ENCODE peak calls at places on chromosomes 12 and 14, in eight cellular contexts. One of them, this sample, is unnamed.

GRCh38 chr12:27996761-27997160 is 24.2 kb upstream of the PTHLH start:
- DNase-seq in foreskin fibroblast: no peak
- DNase-seq in HCT116: no peak
- DNase-seq in right lobe of liver: no peak
- DNase-seq in H1: no peak
- DNase-seq in lower lobe of right lung: no peak
- DNase-seq in PC-3: no peak
- DNase-seq in choroid plexus epithelial cell: no peak
- DNase-seq in this sample: no peak

GRCh38 chr14:89428556-89429196 is 11.6 kb upstream of the FOXN3 start:
- DNase-seq in foreskin fibroblast: peak
- DNase-seq in HCT116: no peak
- DNase-seq in right lobe of liver: no peak
- DNase-seq in H1: no peak
- DNase-seq in lower lobe of right lung: no peak
- DNase-seq in PC-3: no peak
- DNase-seq in choroid plexus epithelial cell: no peak
- DNase-seq in this sample: no peak

GRCh38 chr12:30754383-30754749 is 385 bp downstream of the CAPRIN2 start:
- DNase-seq in foreskin fibroblast: no peak
- DNase-seq in HCT116: no peak
- DNase-seq in right lobe of liver: no peak
- DNase-seq in H1: no peak
- DNase-seq in lower lobe of right lung: no peak
- DNase-seq in PC-3: no peak
- DNase-seq in choroid plexus epithelial cell: no peak
- DNase-seq in this sample: no peak

GRCh38 chr14:34362625-34363251 is 99.3 kb downstream of the SPTSSA start:
- DNase-seq in foreskin fibroblast: no peak
- DNase-seq in HCT116: no peak
- DNase-seq in right lobe of liver: no peak
- DNase-seq in H1: no peak
- DNase-seq in lower lobe of right lung: no peak
- DNase-seq in PC-3: no peak
- DNase-seq in choroid plexus epithelial cell: no peak
- DNase-seq in this sample: no peak

GRCh38 chr12:87413784-87414183 is 615.4 kb downstream of the C12orf50 start:
- DNase-seq in foreskin fibroblast: no peak
- DNase-seq in HCT116: no peak
- DNase-seq in right lobe of liver: no peak
- DNase-seq in H1: no peak
- DNase-seq in lower lobe of right lung: no peak
- DNase-seq in PC-3: no peak
- DNase-seq in choroid plexus epithelial cell: peak
- DNase-seq in this sample: no peak

GRCh38 chr14:67881225-67881624 is 61.6 kb downstream of the RAD51B start:
- DNase-seq in foreskin fibroblast: no peak
- DNase-seq in HCT116: no peak
- DNase-seq in right lobe of liver: no peak
- DNase-seq in H1: no peak
- DNase-seq in lower lobe of right lung: no peak
- DNase-seq in PC-3: no peak
- DNase-seq in choroid plexus epithelial cell: no peak
- DNase-seq in this sample: no peak

GRCh38 chr12:79186506-79186905 is 321.9 kb downstream of the SYT1 start:
- DNase-seq in foreskin fibroblast: no peak
- DNase-seq in HCT116: no peak
- DNase-seq in right lobe of liver: no peak
- DNase-seq in H1: no peak
- DNase-seq in lower lobe of right lung: no peak
- DNase-seq in PC-3: no peak
- DNase-seq in choroid plexus epithelial cell: no peak
- DNase-seq in this sample: no peak

GRCh38 chr14:35351497-35351896 is 53.1 kb downstream of the NFKBIA start:
- DNase-seq in foreskin fibroblast: no peak
- DNase-seq in HCT116: no peak
- DNase-seq in right lobe of liver: peak
- DNase-seq in H1: no peak
- DNase-seq in lower lobe of right lung: no peak
- DNase-seq in PC-3: no peak
- DNase-seq in choroid plexus epithelial cell: no peak
- DNase-seq in this sample: no peak

GRCh38 chr12:121632069-121632970 is 6.0 kb downstream of the ORAI1 start:
- DNase-seq in foreskin fibroblast: peak
- DNase-seq in HCT116: no peak
- DNase-seq in right lobe of liver: no peak
- DNase-seq in H1: no peak
- DNase-seq in lower lobe of right lung: no peak
- DNase-seq in PC-3: no peak
- DNase-seq in choroid plexus epithelial cell: peak
- DNase-seq in this sample: no peak

GRCh38 chr14:101464984-101465794 is 96.1 kb upstream of the DIO3 start:
- DNase-seq in foreskin fibroblast: no peak
- DNase-seq in HCT116: no peak
- DNase-seq in right lobe of liver: no peak
- DNase-seq in H1: peak
- DNase-seq in lower lobe of right lung: no peak
- DNase-seq in PC-3: no peak
- DNase-seq in choroid plexus epithelial cell: no peak
- DNase-seq in this sample: no peak

GRCh38 chr12:57456737-57457490 is 1.8 kb downstream of the INHBE start:
- DNase-seq in foreskin fibroblast: peak
- DNase-seq in HCT116: no peak
- DNase-seq in right lobe of liver: no peak
- DNase-seq in H1: no peak
- DNase-seq in lower lobe of right lung: no peak
- DNase-seq in PC-3: no peak
- DNase-seq in choroid plexus epithelial cell: no peak
- DNase-seq in this sample: no peak

GRCh38 chr12:57454213-57454565 is 918 bp upstream of the INHBE start:
- DNase-seq in foreskin fibroblast: no peak
- DNase-seq in HCT116: no peak
- DNase-seq in right lobe of liver: no peak
- DNase-seq in H1: no peak
- DNase-seq in lower lobe of right lung: no peak
- DNase-seq in PC-3: no peak
- DNase-seq in choroid plexus epithelial cell: no peak
- DNase-seq in this sample: no peak

GRCh38 chr12:57456145-57456700 is 1.1 kb downstream of the INHBE start:
- DNase-seq in foreskin fibroblast: peak
- DNase-seq in HCT116: no peak
- DNase-seq in right lobe of liver: no peak
- DNase-seq in H1: peak
- DNase-seq in lower lobe of right lung: no peak
- DNase-seq in PC-3: peak
- DNase-seq in choroid plexus epithelial cell: peak
- DNase-seq in this sample: no peak

GRCh38 chr12:57454566-57455373 is at the start of gene INHBE:
- DNase-seq in foreskin fibroblast: peak
- DNase-seq in HCT116: no peak
- DNase-seq in right lobe of liver: peak
- DNase-seq in H1: peak
- DNase-seq in lower lobe of right lung: no peak
- DNase-seq in PC-3: no peak
- DNase-seq in choroid plexus epithelial cell: peak
- DNase-seq in this sample: no peak

DNA sequence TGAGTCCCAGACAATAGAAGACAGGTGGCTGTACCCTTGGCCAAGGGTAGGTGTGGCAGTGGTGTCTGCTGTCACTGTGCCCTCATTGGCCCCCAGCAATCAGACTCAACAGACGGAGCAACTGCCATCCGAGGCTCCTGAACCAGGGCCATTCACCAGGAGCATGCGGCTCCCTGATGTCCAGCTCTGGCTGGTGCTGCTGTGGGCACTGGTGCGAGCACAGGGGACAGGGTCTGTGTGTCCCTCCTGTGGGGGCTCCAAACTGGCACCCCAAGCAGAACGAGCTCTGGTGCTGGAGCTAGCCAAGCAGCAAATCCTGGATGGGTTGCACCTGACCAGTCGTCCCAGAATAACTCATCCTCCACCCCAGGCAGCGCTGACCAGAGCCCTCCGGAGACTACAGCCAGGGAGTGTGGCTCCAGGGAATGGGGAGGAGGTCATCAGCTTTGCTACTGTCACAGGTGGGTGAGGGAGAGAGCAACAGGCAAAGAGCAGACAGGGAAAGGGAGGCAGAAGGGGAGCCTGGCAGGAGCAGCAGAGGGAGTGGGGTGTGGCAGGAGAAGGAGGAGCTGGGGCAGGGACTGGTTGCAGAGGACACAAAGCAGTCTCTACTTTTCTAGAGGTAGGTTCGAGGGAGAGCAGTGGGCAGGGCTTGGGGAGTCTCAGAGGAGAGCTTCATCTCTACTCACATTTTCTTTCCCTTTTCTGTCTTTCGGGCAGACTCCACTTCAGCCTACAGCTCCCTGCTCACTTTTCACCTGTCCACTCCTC is 452 bp downstream of the INHBE start:
- DNase-seq in foreskin fibroblast: no peak
- DNase-seq in HCT116: no peak
- DNase-seq in right lobe of liver: no peak
- DNase-seq in H1: no peak
- DNase-seq in lower lobe of right lung: no peak
- DNase-seq in PC-3: no peak
- DNase-seq in choroid plexus epithelial cell: no peak
- DNase-seq in this sample: no peak
- H3K4me3 ChIP-seq in foreskin fibroblast: peak
- H3K4me3 ChIP-seq in HCT116: peak
- H3K4me3 ChIP-seq in right lobe of liver: peak
- H3K4me3 ChIP-seq in H1: peak
- H3K4me3 ChIP-seq in lower lobe of right lung: no peak
- H3K4me3 ChIP-seq in PC-3: no peak
- H3K4me3 ChIP-seq in choroid plexus epithelial cell: peak
- H3K4me3 ChIP-seq in this sample: peak

GRCh38 chr14:24232121-24232644 is at the start of gene NEDD8:
- DNase-seq in foreskin fibroblast: peak
- DNase-seq in HCT116: peak
- DNase-seq in right lobe of liver: peak
- DNase-seq in H1: peak
- DNase-seq in lower lobe of right lung: peak
- DNase-seq in PC-3: peak
- DNase-seq in choroid plexus epithelial cell: peak
- DNase-seq in this sample: peak
- TF ChIP-seq CTCF in foreskin fibroblast: no peak
- TF ChIP-seq CTCF in HCT116: no peak
- TF ChIP-seq CTCF in right lobe of liver: no peak
- TF ChIP-seq CTCF in H1: no peak
- TF ChIP-seq CTCF in lower lobe of right lung: no peak
- TF ChIP-seq CTCF in PC-3: no peak
- TF ChIP-seq CTCF in choroid plexus epithelial cell: no peak
- TF ChIP-seq CTCF in this sample: no peak

GRCh38 chr12:107845226-107845979 is 70.9 kb downstream of the ASCL4 start:
- DNase-seq in foreskin fibroblast: no peak
- DNase-seq in HCT116: no peak
- DNase-seq in right lobe of liver: no peak
- DNase-seq in H1: peak
- DNase-seq in lower lobe of right lung: no peak
- DNase-seq in PC-3: no peak
- DNase-seq in choroid plexus epithelial cell: no peak
- DNase-seq in this sample: no peak

GRCh38 chr12:107845980-107846659 is 71.6 kb downstream of the ASCL4 start:
- DNase-seq in foreskin fibroblast: peak
- DNase-seq in HCT116: no peak
- DNase-seq in right lobe of liver: no peak
- DNase-seq in H1: no peak
- DNase-seq in lower lobe of right lung: no peak
- DNase-seq in PC-3: no peak
- DNase-seq in choroid plexus epithelial cell: no peak
- DNase-seq in this sample: no peak

GRCh38 chr12:107843351-107844311 is 69.1 kb downstream of the ASCL4 start:
- DNase-seq in foreskin fibroblast: peak
- DNase-seq in HCT116: no peak
- DNase-seq in right lobe of liver: no peak
- DNase-seq in H1: peak
- DNase-seq in lower lobe of right lung: no peak
- DNase-seq in PC-3: no peak
- DNase-seq in choroid plexus epithelial cell: peak
- DNase-seq in this sample: no peak

GRCh38 chr12:107847430-107847829 is 72.9 kb downstream of the ASCL4 start:
- DNase-seq in foreskin fibroblast: peak
- DNase-seq in HCT116: no peak
- DNase-seq in right lobe of liver: no peak
- DNase-seq in H1: no peak
- DNase-seq in lower lobe of right lung: no peak
- DNase-seq in PC-3: no peak
- DNase-seq in choroid plexus epithelial cell: no peak
- DNase-seq in this sample: no peak

GRCh38 chr12:107844312-107844921 is 69.9 kb downstream of the ASCL4 start:
- DNase-seq in foreskin fibroblast: peak
- DNase-seq in HCT116: no peak
- DNase-seq in right lobe of liver: no peak
- DNase-seq in H1: peak
- DNase-seq in lower lobe of right lung: no peak
- DNase-seq in PC-3: no peak
- DNase-seq in choroid plexus epithelial cell: no peak
- DNase-seq in this sample: no peak
- H3K4me3 ChIP-seq in foreskin fibroblast: no peak
- H3K4me3 ChIP-seq in HCT116: no peak
- H3K4me3 ChIP-seq in right lobe of liver: no peak
- H3K4me3 ChIP-seq in H1: peak
- H3K4me3 ChIP-seq in lower lobe of right lung: peak
- H3K4me3 ChIP-seq in PC-3: no peak
- H3K4me3 ChIP-seq in choroid plexus epithelial cell: no peak
- H3K4me3 ChIP-seq in this sample: peak

DNA sequence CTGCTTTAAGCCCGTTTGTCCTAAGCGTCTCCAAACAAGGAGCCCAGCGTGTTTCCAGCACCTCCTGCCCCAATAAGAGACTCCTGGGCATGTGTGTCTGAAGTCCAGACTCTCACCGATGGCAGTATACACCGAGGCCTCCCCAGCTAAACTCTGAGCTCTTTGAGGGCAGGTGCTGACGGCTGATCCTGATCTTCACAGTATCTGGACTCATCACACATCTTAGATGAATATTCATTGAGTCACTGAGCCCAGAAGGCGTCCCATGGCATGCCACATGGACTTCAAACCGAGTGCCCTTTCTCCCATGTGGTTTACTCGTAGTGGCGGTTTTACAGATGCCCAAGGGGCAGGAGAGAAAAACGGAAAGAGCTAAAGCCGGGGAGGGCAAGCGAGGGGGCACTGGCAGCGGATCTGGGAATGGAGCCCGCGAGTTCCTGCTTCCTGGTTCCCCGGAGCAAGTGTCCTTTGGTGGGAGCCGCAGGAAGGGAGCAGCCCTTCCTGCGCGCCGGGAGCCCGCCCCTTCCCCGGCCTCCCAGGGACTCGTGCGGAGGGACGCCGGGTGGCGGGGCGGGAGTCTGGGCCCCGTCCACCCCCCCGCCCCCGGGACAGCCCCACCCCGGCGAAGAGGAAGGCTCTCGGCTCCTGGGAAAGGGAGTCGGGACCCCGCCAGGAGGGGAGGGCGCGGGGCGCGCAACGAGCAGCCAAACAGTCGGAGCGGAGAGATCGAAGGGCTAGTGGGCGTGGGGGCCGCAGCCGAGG is 584 bp upstream of the TEAD4 start:
- DNase-seq in foreskin fibroblast: peak
- DNase-seq in HCT116: peak
- DNase-seq in right lobe of liver: no peak
- DNase-seq in H1: peak
- DNase-seq in lower lobe of right lung: peak
- DNase-seq in PC-3: peak
- DNase-seq in choroid plexus epithelial cell: peak
- DNase-seq in this sample: peak
- TF ChIP-seq CTCF in foreskin fibroblast: no peak
- TF ChIP-seq CTCF in HCT116: no peak
- TF ChIP-seq CTCF in right lobe of liver: no peak
- TF ChIP-seq CTCF in H1: no peak
- TF ChIP-seq CTCF in lower lobe of right lung: no peak
- TF ChIP-seq CTCF in PC-3: no peak
- TF ChIP-seq CTCF in choroid plexus epithelial cell: no peak
- TF ChIP-seq CTCF in this sample: peak